ENCODE peak calls at places on chromosomes 1 and 21, in four cellular contexts. R, W, Z and V are unnamed samples. For H3K9me3, the result is how much of the 10 kb centered on the place peaks cover.

GRCh38 chr1:221284028-221284427 is 404.8 kb downstream of the HLX start:
- DNase-seq in R (no peak), Z (peak), W (no peak), V (no peak)

GRCh38 chr1:22808186-22808845 is 97.7 kb downstream of the EPHB2 start:
- DNase-seq in W (no peak), Z (no peak), R (no peak), V (no peak)

GRCh38 chr1:78334952-78335351 is 155.8 kb upstream of the PTGFR start:
- DNase-seq in R (no peak), W (no peak), Z (no peak), V (peak)

GRCh38 chr1:36650200-36651065 is 167.7 kb upstream of the CSF3R start:
- DNase-seq in W (peak), R (peak), Z (peak), V (peak)

GRCh38 chr1:26112407-26112775 is 767 bp downstream of the PDIK1L start:
- DNase-seq in R (no peak), W (no peak), Z (no peak), V (no peak)

GRCh38 chr1:185393821-185394220 is 76.8 kb upstream of the IVNS1ABP start:
- DNase-seq in R (no peak), W (no peak), Z (no peak), V (no peak)

GRCh38 chr1:221206076-221206475 is 326.8 kb downstream of the HLX start:
- DNase-seq in R (no peak), Z (no peak), W (no peak), V (no peak)

GRCh38 chr1:25695066-25695990 is 78.7 kb downstream of the MAN1C1 start:
- DNase-seq in R (peak), W (peak), Z (no peak), V (peak)

GRCh38 chr1:101290922-101291561 is 54.2 kb downstream of the S1PR1 start:
- DNase-seq in W (no peak), Z (no peak), R (no peak), V (no peak)

GRCh38 chr21:39562791-39563770 is 49.7 kb upstream of the B3GALT5 start:
- DNase-seq in Z (no peak), R (no peak), W (no peak), V (no peak)

GRCh38 chr1:50852889-50853288 is 107.2 kb downstream of the FAF1 start:
- DNase-seq in W (no peak), R (no peak), Z (no peak), V (no peak)

GRCh38 chr1:47524272-47524671 is 86.4 kb downstream of the FOXD2 start:
- DNase-seq in W (no peak), R (no peak), Z (no peak), V (no peak)

GRCh38 chr1:205505791-205506190 is 1.3 kb downstream of the CDK18 start:
- DNase-seq in R (no peak), W (peak), Z (no peak), V (no peak)

GRCh38 chr1:244231572-244232315 is 180.7 kb downstream of the ZBTB18 start:
- DNase-seq in R (no peak), W (no peak), Z (peak), V (no peak)

DNA sequence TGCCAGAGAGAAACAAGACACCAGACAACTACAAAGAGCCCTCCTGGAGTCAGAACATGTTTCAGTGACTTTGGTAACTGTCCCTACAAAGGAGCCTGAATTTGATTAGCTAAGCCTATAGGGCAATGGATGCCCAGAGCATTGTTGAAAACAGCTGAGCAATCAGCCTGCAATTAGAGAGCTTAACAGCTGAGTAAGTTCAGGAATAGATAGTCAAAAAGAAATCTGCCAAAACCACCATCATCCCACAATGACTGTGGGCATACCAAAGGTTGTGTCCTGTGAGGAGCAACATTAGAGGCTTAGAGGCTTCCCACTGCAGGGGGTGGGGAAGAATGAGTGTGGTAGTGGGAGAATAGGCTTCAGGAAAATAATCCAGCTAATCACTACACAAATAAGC is 32.1 kb downstream of the SH3BP5L start:
- DNase-seq in R (no peak), Z (no peak), W (no peak), V (no peak)
- H3K27ac ChIP-seq in R (no peak), Z (no peak), W (no peak), V (no peak)

DNA sequence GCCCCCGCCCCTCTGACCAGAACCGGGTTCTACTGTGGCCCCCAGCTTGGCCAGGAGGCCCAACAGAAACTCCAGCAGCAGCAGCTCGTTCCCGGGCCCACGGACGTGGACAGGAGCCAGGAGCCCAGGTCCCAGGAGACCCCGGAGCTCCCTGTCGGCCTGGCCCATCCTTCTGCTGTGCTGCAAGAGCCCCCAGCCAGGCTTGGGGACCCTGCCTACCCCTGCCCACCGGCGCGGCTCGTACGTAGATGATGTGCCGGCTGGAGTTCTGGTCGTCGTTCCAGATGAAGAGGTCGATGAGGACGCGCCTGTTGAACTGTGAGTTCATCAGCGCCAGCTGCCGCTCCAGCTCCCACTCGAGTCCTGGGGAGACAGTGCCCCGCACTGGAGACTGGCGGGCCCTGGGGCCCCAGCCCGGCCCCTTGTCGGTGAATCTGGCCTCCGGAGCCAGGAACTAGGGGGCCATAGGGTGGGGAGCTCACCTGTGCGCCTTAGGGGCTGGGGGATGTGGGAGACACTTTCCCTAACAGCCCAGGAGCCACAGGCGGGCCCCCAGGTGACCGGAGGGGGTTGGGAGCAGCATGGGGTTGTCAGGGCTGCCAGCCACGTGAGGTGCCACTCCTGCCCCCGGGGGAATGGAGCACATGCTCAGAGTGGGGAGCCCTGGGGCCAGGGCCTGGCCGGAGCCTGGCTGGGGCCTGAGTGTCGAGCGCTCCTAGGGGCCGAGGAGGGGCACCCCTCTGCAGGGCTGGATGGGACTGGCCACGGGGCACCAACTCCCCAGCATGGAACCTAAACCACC is 19.6 kb downstream of the PRXL2B start:
- DNase-seq in W (no peak), R (peak), Z (peak), V (no peak)
- TF ChIP-seq EP300 in W (no peak), R (no peak), Z (no peak), V (no peak)

DNA sequence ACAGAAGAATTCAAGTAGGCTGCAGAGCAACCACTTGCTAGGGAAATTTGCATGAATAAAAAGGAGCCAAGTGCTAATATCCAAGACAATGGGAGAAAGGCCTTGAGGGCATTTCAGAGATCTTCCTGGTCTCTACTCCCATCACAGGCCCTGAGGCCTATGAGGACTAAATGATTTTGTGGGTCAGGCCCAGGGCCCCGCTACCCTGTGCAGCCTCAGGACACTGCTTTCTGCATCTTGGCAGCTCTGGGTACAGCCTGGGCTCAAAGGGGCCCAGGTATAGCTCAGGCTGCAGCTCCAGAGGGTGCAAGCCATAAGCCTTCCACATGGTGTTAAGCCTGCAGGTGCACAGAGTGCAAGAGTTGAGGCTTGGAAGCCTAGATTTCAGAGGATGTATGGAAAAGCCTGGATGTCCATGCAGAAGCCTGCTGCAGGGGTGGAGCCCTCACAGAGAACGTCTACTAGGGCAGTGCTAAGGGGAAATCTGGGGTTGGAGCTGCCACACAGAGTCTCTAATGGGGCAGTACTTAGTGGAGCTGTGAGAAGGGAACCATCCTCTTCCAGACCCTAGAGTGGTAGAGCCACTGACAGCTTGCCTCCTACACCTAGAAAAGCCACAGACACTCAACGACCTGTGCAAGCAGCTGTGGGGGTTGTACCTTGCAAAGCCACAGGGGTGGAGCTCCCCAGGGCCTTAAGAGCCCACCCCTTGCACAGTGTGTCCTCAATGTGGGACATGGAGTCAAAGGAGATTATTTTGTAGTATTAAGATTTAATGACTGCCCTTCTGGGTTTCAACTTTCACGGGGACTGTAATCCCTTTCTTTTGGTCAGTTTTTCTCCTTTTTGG is 13.7 kb upstream of the ACTRT2 start:
- DNase-seq in R (no peak), Z (no peak), W (peak), V (no peak)
- H3K9me3 ChIP-seq in R (under half), Z (under half), W (under half), V (under half)

DNA sequence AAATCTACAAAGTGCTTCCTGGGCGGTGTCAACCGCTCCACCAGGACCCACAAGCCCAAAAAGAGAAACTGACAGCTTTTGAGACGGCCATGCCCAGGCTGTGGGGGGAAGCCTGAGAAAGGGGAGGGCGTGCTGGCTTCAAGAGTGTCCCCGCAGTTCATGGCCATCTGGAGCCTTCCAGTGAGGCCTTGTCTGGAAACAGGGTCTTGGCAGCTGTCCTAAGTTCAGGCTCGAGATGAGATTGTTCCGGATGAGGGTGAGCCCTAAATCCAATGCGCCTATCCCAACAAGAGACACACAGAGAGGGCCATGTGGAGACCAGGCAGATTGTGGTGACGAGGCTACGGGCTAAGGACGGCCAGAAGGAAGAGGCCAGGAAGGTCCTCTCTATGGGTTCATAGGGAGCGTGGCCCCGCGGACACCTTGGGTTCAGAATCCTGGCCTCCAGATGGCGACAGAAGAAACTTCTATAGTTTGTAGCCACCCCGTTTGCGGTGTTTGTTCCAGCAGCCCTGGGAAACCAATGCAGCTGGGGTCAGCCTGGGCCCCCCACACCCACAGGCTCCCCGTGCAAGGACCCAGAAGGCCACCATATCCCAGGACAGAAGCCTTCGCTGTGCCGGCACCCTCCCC is 70.2 kb downstream of the ARHGEF16 start:
- DNase-seq in R (no peak), Z (no peak), W (no peak), V (no peak)
- H3K27ac ChIP-seq in R (no peak), Z (no peak), W (no peak), V (no peak)